ENCODE peak calls at places on chromosomes 5 and 9, in five cellular contexts. One of them, this sample, is unnamed.

GRCh38 chr5:29304555-29304954 is 1888.9 kb upstream of the CDH6 start:
- DNase-seq in K562: no peak
- DNase-seq in breast epithelium: no peak
- DNase-seq in HCT116: no peak
- DNase-seq in upper lobe of left lung: no peak
- DNase-seq in this sample: no peak

GRCh38 chr9:8095531-8096223 is 296.1 kb upstream of the DMAC1 start:
- DNase-seq in HCT116: no peak
- DNase-seq in upper lobe of left lung: peak; percentile 34
- DNase-seq in K562: no peak
- DNase-seq in breast epithelium: no peak
- DNase-seq in this sample: no peak

GRCh38 chr5:139808481-139809330 is 13.1 kb downstream of the PSD2 start:
- DNase-seq in HCT116: no peak
- DNase-seq in upper lobe of left lung: no peak
- DNase-seq in breast epithelium: no peak
- DNase-seq in K562: peak; percentile 77
- DNase-seq in this sample: peak; percentile 56

GRCh38 chr5:95390812-95391492 is at the start of gene FAM81B:
- DNase-seq in breast epithelium: no peak
- DNase-seq in HCT116: no peak
- DNase-seq in K562: no peak
- DNase-seq in upper lobe of left lung: no peak
- DNase-seq in this sample: no peak

GRCh38 chr5:150209020-150209635 is 19.3 kb downstream of the SLC6A7 start:
- DNase-seq in K562: no peak
- DNase-seq in breast epithelium: peak; percentile 79
- DNase-seq in HCT116: no peak
- DNase-seq in upper lobe of left lung: peak; percentile 84
- DNase-seq in this sample: no peak

GRCh38 chr5:56640763-56641406 is 174.5 kb upstream of the MAP3K1 start:
- DNase-seq in breast epithelium: peak; percentile 59
- DNase-seq in K562: no peak
- DNase-seq in HCT116: no peak
- DNase-seq in upper lobe of left lung: peak; percentile 54
- DNase-seq in this sample: no peak

GRCh38 chr5:58072202-58072791 is 387.6 kb downstream of the PLK2 start:
- DNase-seq in upper lobe of left lung: no peak
- DNase-seq in breast epithelium: no peak
- DNase-seq in HCT116: no peak
- DNase-seq in K562: no peak
- DNase-seq in this sample: no peak

GRCh38 chr9:123689701-123690428 is 240.1 kb downstream of the DENND1A start:
- DNase-seq in breast epithelium: no peak
- DNase-seq in K562: no peak
- DNase-seq in upper lobe of left lung: no peak
- DNase-seq in HCT116: no peak
- DNase-seq in this sample: no peak

GRCh38 chr5:25701936-25702335 is 1057.2 kb upstream of the CDH10 start:
- DNase-seq in K562: no peak
- DNase-seq in upper lobe of left lung: no peak
- DNase-seq in breast epithelium: no peak
- DNase-seq in HCT116: no peak
- DNase-seq in this sample: no peak

GRCh38 chr9:121675969-121676822 is 24.8 kb downstream of the DAB2IP start:
- DNase-seq in breast epithelium: no peak
- DNase-seq in K562: no peak
- DNase-seq in upper lobe of left lung: no peak
- DNase-seq in HCT116: no peak
- DNase-seq in this sample: no peak

GRCh38 chr5:54774281-54775171 is 210.9 kb downstream of the ESM1 start:
- DNase-seq in K562: no peak
- DNase-seq in upper lobe of left lung: peak; percentile 58
- DNase-seq in breast epithelium: no peak
- DNase-seq in HCT116: no peak
- DNase-seq in this sample: no peak

GRCh38 chr5:74288448-74289109 is 351.9 kb downstream of the ENC1 start:
- DNase-seq in K562: no peak
- DNase-seq in HCT116: no peak
- DNase-seq in upper lobe of left lung: no peak
- DNase-seq in breast epithelium: no peak
- DNase-seq in this sample: no peak

GRCh38 chr9:135815433-135816178 is 91.7 kb downstream of the CAMSAP1 start:
- DNase-seq in K562: no peak
- DNase-seq in breast epithelium: no peak
- DNase-seq in upper lobe of left lung: no peak
- DNase-seq in HCT116: no peak
- DNase-seq in this sample: no peak

GRCh38 chr5:140025736-140026135 is 17.4 kb downstream of the NRG2 start:
- DNase-seq in K562: no peak
- DNase-seq in breast epithelium: no peak
- DNase-seq in HCT116: no peak
- DNase-seq in upper lobe of left lung: no peak
- DNase-seq in this sample: no peak

GRCh38 chr5:91359957-91360609 is 23.0 kb downstream of the ARRDC3 start:
- DNase-seq in K562: no peak
- DNase-seq in breast epithelium: no peak
- DNase-seq in HCT116: no peak
- DNase-seq in upper lobe of left lung: no peak
- DNase-seq in this sample: no peak

GRCh38 chr5:95901676-95902646 is 59.7 kb downstream of the ELL2 start:
- DNase-seq in upper lobe of left lung: no peak
- DNase-seq in K562: no peak
- DNase-seq in breast epithelium: no peak
- DNase-seq in HCT116: peak; percentile 34
- DNase-seq in this sample: no peak

GRCh38 chr9:97374811-97375210 is 37.1 kb upstream of the TDRD7 start:
- DNase-seq in upper lobe of left lung: no peak
- DNase-seq in K562: no peak
- DNase-seq in breast epithelium: no peak
- DNase-seq in HCT116: no peak
- DNase-seq in this sample: no peak

GRCh38 chr5:132501629-132501956 is 11.0 kb upstream of the IRF1 start:
- DNase-seq in upper lobe of left lung: no peak
- DNase-seq in HCT116: no peak
- DNase-seq in K562: no peak
- DNase-seq in breast epithelium: no peak
- DNase-seq in this sample: no peak

GRCh38 chr5:112192886-112193285 is 226.2 kb downstream of the EPB41L4A start:
- DNase-seq in breast epithelium: no peak
- DNase-seq in K562: no peak
- DNase-seq in HCT116: no peak
- DNase-seq in upper lobe of left lung: no peak
- DNase-seq in this sample: no peak

GRCh38 chr9:70563010-70563409 is 148.6 kb upstream of the KLF9 start:
- DNase-seq in K562: no peak
- DNase-seq in HCT116: no peak
- DNase-seq in upper lobe of left lung: no peak
- DNase-seq in breast epithelium: no peak
- DNase-seq in this sample: no peak

GRCh38 chr5:30928966-30929365 is 264.5 kb upstream of the CDH6 start:
- DNase-seq in breast epithelium: no peak
- DNase-seq in HCT116: no peak
- DNase-seq in K562: no peak
- DNase-seq in upper lobe of left lung: no peak
- DNase-seq in this sample: no peak

GRCh38 chr5:137595680-137596079 is 96.6 kb upstream of the SPOCK1 start:
- DNase-seq in breast epithelium: no peak
- DNase-seq in HCT116: no peak
- DNase-seq in upper lobe of left lung: no peak
- DNase-seq in K562: no peak
- DNase-seq in this sample: no peak

GRCh38 chr9:95993342-95993741 is 117.9 kb downstream of the ERCC6L2 start:
- DNase-seq in HCT116: no peak
- DNase-seq in breast epithelium: no peak
- DNase-seq in upper lobe of left lung: no peak
- DNase-seq in K562: no peak
- DNase-seq in this sample: no peak

GRCh38 chr5:67038817-67039603 is 157.6 kb downstream of the CD180 start:
- DNase-seq in breast epithelium: no peak
- DNase-seq in K562: no peak
- DNase-seq in HCT116: no peak
- DNase-seq in upper lobe of left lung: no peak
- DNase-seq in this sample: no peak

GRCh38 chr5:93886917-93887361 is 145.5 kb upstream of the POU5F2 start:
- DNase-seq in K562: no peak
- DNase-seq in HCT116: no peak
- DNase-seq in breast epithelium: no peak
- DNase-seq in upper lobe of left lung: no peak
- DNase-seq in this sample: no peak

GRCh38 chr5:114857951-114858401 is 311.7 kb downstream of the TRIM36 start:
- DNase-seq in upper lobe of left lung: peak; percentile 26
- DNase-seq in K562: no peak
- DNase-seq in HCT116: no peak
- DNase-seq in breast epithelium: no peak
- DNase-seq in this sample: no peak

GRCh38 chr5:3650868-3651267 is 55.2 kb downstream of the IRX1 start:
- DNase-seq in HCT116: no peak
- DNase-seq in K562: no peak
- DNase-seq in upper lobe of left lung: no peak
- DNase-seq in breast epithelium: no peak
- DNase-seq in this sample: no peak

DNA sequence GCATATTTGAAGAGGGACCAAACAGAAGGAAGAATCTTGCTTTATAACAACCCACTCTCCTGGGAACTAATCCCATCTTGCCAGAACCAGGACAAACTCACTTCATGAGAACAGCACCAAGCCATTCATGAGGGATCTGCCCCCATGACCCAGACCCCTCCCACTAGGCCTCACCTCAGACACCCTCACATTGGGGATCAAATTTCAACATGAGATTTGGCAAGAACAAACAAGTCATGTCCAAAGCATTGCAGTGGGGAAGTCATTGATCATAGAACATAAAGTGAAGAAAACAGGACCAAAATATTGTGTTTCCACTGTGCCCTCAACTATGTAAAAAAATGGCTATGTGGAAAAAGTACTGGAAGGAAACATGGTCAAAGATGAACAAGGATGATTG is 43.9 kb downstream of the MAP1B start:
- DNase-seq in HCT116: no peak
- DNase-seq in breast epithelium: no peak
- DNase-seq in K562: no peak
- DNase-seq in upper lobe of left lung: no peak
- DNase-seq in this sample: no peak
- TF ChIP-seq POLR2AphosphoS5 in HCT116: no peak
- TF ChIP-seq POLR2AphosphoS5 in breast epithelium: no peak
- TF ChIP-seq POLR2AphosphoS5 in K562: no peak
- TF ChIP-seq POLR2AphosphoS5 in upper lobe of left lung: no peak
- TF ChIP-seq POLR2AphosphoS5 in this sample: no peak

GRCh38 chr5:84384604-84385575 is at the start of gene EDIL3:
- DNase-seq in upper lobe of left lung: peak; percentile 29
- DNase-seq in K562: no peak
- DNase-seq in HCT116: no peak
- DNase-seq in breast epithelium: no peak
- DNase-seq in this sample: no peak
- TF ChIP-seq POLR2AphosphoS5 in upper lobe of left lung: no peak
- TF ChIP-seq POLR2AphosphoS5 in K562: no peak
- TF ChIP-seq POLR2AphosphoS5 in HCT116: no peak
- TF ChIP-seq POLR2AphosphoS5 in breast epithelium: no peak
- TF ChIP-seq POLR2AphosphoS5 in this sample: no peak

GRCh38 chr9:130241198-130241535 is 24.4 kb upstream of the HMCN2 start:
- DNase-seq in upper lobe of left lung: no peak
- DNase-seq in K562: no peak
- DNase-seq in HCT116: no peak
- DNase-seq in breast epithelium: no peak
- DNase-seq in this sample: no peak

GRCh38 chr9:130239741-130240241 is 25.8 kb upstream of the HMCN2 start:
- DNase-seq in HCT116: no peak
- DNase-seq in K562: no peak
- DNase-seq in breast epithelium: no peak
- DNase-seq in upper lobe of left lung: no peak
- DNase-seq in this sample: no peak

GRCh38 chr9:130239363-130239695 is 26.2 kb upstream of the HMCN2 start:
- DNase-seq in HCT116: no peak
- DNase-seq in K562: no peak
- DNase-seq in upper lobe of left lung: no peak
- DNase-seq in breast epithelium: no peak
- DNase-seq in this sample: no peak

GRCh38 chr9:130242270-130243014 is 23.1 kb upstream of the HMCN2 start:
- DNase-seq in HCT116: no peak
- DNase-seq in breast epithelium: no peak
- DNase-seq in K562: no peak
- DNase-seq in upper lobe of left lung: no peak
- DNase-seq in this sample: no peak

GRCh38 chr9:130240410-130241197 is 25.0 kb upstream of the HMCN2 start:
- DNase-seq in upper lobe of left lung: peak; percentile 66
- DNase-seq in breast epithelium: peak; percentile 30
- DNase-seq in HCT116: peak; percentile 53
- DNase-seq in K562: peak; percentile 76
- DNase-seq in this sample: no peak
- TF ChIP-seq POLR2AphosphoS5 in upper lobe of left lung: no peak
- TF ChIP-seq POLR2AphosphoS5 in breast epithelium: no peak
- TF ChIP-seq POLR2AphosphoS5 in HCT116: peak; percentile 18
- TF ChIP-seq POLR2AphosphoS5 in K562: no peak
- TF ChIP-seq POLR2AphosphoS5 in this sample: no peak

GRCh38 chr9:114733814-114734213 is 51.8 kb upstream of the TEX48 start:
- DNase-seq in K562: no peak
- DNase-seq in HCT116: no peak
- DNase-seq in breast epithelium: no peak
- DNase-seq in upper lobe of left lung: no peak
- DNase-seq in this sample: no peak
- TF ChIP-seq POLR2AphosphoS5 in K562: no peak
- TF ChIP-seq POLR2AphosphoS5 in HCT116: no peak
- TF ChIP-seq POLR2AphosphoS5 in breast epithelium: no peak
- TF ChIP-seq POLR2AphosphoS5 in upper lobe of left lung: no peak
- TF ChIP-seq POLR2AphosphoS5 in this sample: no peak